ENCODE peak calls at places on chromosomes 5 and 9, in four cellular contexts. C, K, W and V are unnamed samples.

GRCh38 chr9:132241840-132242620 is 80.2 kb downstream of the NTNG2 start:
- DNase-seq in C (no peak), K (no peak), W (no peak), V (peak)

GRCh38 chr9:101880846-101881245 is 142.4 kb upstream of the GRIN3A start:
- DNase-seq in C (no peak), K (no peak), W (no peak), V (no peak)

GRCh38 chr9:79788662-79789061 is 216.9 kb downstream of the TLE4 start:
- DNase-seq in C (no peak), K (no peak), W (no peak), V (no peak)

GRCh38 chr9:134210908-134211810 is 46.8 kb upstream of the RNU6ATAC start:
- DNase-seq in C (no peak), K (no peak), W (no peak), V (no peak)

GRCh38 chr5:91052977-91053732 is 330.0 kb downstream of the ARRDC3 start:
- DNase-seq in C (no peak), K (no peak), W (no peak), V (no peak)

GRCh38 chr9:5571629-5572232 is 57.2 kb upstream of the RIC1 start:
- DNase-seq in C (no peak), K (no peak), W (no peak), V (no peak)

GRCh38 chr5:71937906-71938698 is 169.2 kb upstream of the MAP1B start:
- DNase-seq in C (no peak), K (no peak), W (no peak), V (no peak)

GRCh38 chr9:134165357-134166315 is 1.3 kb upstream of the RNU6ATAC start:
- DNase-seq in C (peak), K (no peak), W (no peak), V (no peak)

GRCh38 chr5:77844408-77845272 is 68.5 kb upstream of the TBCA start:
- DNase-seq in C (no peak), K (no peak), W (no peak), V (no peak)

GRCh38 chr5:10421841-10422691 is 19.6 kb upstream of the ROPN1L start:
- DNase-seq in C (no peak), K (no peak), W (no peak), V (no peak)

DNA sequence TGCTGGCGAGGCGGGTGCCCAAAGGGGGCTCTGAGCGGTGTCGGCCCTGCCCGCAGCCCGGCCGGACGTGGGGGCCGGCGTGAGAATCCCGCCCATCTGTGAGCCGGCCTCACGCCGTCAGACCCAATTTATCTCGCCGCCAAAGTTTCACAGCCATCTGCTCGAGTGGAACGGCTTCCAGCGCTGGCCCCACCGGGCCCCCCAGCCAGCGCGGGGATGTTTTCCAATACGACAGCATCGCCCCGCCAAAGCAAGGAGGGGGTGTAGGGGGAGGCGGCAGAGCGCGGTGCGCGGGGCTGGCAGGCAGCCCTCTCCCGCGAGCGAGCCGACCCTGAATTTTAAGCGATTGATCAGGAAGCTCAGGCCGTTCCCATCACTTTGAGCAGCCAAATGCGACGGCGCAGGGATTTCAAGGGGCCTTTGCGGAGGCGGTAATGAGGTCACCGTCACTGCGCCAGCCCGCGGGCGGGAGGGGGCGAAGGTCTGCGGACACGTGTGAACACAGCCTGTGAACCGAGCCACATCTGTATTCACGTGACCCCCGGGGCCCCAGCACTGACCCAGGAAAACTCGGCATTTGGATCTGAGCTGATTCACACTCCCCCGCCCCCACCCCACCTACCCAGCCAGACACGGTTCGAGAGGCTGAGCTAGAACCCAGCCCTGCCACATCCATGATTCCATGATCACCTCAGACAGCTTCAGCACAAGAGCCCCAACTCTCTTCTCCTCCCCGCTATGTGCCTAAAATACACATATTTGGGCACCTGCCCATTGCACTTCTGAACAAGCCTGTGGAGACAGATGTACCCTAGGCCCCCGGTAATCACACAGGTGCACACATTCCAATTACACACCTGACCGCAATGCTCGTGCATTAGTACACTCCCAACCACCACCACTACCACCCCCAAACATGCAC is 47.8 kb upstream of the PSD2 start:
- DNase-seq in C (peak), K (peak), W (no peak), V (no peak)
- TF ChIP-seq ELF4 in C (no peak), K (no peak), W (no peak), V (no peak)

GRCh38 chr5:163585206-163585605 is 79.8 kb downstream of the MAT2B start:
- DNase-seq in C (no peak), K (no peak), W (no peak), V (no peak)
- TF ChIP-seq ELF4 in C (no peak), K (no peak), W (no peak), V (no peak)

DNA sequence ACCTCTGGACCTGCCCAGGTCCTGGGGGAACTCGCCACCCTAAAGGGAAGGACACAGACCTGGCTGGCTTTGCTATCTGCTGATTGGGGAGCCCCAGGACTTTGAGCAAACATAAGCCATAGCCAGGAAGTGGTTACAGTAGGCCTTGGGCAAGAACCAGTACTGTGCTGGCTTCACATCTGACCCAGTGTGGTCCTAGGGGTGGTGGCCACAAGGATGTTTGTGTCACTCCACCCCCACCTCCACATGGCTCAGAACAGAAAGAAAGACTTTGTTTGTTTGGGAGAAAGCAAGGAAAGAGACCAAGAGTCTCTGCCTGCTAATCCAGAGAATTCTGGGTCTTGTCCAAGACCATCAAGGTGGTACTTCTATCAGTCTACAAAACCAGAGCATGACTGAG is 334.2 kb downstream of the SPOCK1 start:
- DNase-seq in C (no peak), K (no peak), W (no peak), V (no peak)
- TF ChIP-seq ELF4 in C (no peak), K (no peak), W (no peak), V (no peak)

DNA sequence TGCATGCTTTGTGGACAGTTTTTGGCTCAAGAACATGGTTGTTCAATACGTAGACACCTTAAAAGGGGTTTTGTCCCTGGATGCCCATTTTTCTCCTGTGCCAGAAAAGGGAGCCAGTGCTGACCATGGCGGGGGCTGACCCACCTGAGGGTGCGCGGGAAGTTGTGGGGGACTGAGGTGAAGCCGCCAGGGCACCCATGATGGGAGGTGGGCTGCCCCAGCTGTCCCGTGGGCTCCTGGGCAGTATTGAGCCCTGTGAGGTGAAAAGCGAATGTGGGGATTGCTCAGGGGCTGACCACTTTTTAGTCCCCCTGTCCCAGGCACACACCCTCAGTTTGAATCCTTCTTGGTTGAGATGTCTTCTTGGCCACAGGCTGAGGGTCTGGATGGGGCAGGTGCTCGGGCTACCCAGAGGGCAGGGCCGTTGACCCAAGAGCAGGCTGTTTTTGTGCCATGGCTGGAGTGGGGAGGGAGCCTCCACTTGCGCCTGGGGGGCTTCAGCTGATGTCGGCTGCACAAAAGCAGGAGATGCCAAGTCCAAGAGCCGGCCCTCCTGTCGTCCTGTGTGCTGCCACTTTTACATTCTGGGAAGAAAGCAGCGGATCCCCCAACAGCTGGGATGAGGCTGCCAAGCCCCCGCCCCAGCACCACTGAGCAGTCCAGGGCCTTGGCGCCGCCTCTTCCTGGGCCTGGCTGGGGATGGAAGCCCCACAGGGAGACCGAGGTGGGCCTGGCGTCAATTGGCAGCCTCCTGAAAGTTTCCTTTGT is 120.1 kb downstream of the WNK2 start:
- DNase-seq in C (no peak), K (peak), W (no peak), V (no peak)
- TF ChIP-seq ELF4 in C (no peak), K (no peak), W (no peak), V (no peak)

GRCh38 chr9:120564589-120564988 is 15.4 kb downstream of the CDK5RAP2 start:
- DNase-seq in C (no peak), K (no peak), W (no peak), V (no peak)

GRCh38 chr9:120563044-120563443 is 16.9 kb downstream of the CDK5RAP2 start:
- DNase-seq in C (peak), K (no peak), W (no peak), V (no peak)

GRCh38 chr9:120558454-120558853 is 21.5 kb downstream of the CDK5RAP2 start:
- DNase-seq in C (no peak), K (no peak), W (no peak), V (no peak)

GRCh38 chr9:120559546-120559945 is 20.4 kb downstream of the CDK5RAP2 start:
- DNase-seq in C (no peak), K (no peak), W (no peak), V (no peak)

DNA sequence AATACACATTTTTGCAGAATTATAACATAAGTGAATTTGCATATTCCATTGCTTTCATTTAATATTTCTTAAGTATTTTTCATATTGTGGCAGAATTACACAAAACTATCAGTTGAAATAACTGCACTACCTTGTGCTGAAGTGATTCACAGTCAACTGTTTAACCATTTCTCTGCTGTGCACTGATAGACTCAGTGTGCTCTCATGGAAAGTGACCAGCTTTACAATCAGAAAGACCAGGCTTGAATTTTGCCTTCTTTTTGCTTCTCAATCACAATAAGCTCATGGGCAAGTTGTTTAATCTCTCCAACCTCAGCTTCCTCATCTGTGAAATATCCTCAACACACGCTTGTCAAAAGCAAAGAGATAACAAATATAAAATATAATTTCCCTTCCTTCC is 18.3 kb downstream of the CDK5RAP2 start:
- DNase-seq in C (no peak), K (no peak), W (no peak), V (no peak)
- TF ChIP-seq ELF4 in C (no peak), K (no peak), W (no peak), V (no peak)

DNA sequence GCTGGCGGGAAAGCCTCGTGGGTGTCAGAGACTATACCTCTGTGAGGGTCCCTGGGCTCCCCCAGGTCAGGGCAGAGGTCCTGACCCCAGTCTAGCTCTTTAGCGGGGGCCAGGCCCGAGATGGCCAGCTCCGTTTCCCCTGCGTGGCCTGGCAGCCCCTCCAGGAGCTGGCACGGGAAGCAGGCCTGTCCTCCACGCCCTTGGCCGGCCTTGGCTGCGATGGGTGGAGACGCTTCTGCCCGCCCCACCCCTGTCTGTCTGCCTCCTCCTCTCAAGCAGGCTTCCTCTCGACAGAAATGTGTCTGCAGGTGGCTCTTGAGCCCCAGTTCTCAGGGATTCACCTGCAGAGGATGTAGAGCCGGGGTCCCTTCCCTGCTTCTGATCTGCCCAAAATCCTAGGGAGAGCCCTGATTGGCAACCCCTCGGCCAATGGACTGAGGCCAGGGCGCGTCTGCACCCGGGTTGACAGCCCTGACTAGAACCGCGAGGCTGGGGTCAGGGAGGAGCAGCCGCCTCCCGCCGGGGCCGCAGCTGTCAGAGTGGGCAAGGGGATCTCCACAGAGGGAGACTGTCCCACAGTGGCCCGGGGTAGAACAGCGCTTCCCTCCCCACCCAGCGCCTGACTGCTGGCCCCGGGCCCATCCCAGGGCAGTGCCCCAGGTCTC is 2.6 kb upstream of the GRIN1 start:
- DNase-seq in C (no peak), K (no peak), W (no peak), V (no peak)
- TF ChIP-seq ELF4 in C (no peak), K (no peak), W (no peak), V (no peak)

GRCh38 chr9:89592963-89593775 is 11.6 kb upstream of the GADD45G start:
- DNase-seq in C (no peak), K (peak), W (peak), V (no peak)
- TF ChIP-seq ELF4 in C (no peak), K (no peak), W (no peak), V (no peak)

DNA sequence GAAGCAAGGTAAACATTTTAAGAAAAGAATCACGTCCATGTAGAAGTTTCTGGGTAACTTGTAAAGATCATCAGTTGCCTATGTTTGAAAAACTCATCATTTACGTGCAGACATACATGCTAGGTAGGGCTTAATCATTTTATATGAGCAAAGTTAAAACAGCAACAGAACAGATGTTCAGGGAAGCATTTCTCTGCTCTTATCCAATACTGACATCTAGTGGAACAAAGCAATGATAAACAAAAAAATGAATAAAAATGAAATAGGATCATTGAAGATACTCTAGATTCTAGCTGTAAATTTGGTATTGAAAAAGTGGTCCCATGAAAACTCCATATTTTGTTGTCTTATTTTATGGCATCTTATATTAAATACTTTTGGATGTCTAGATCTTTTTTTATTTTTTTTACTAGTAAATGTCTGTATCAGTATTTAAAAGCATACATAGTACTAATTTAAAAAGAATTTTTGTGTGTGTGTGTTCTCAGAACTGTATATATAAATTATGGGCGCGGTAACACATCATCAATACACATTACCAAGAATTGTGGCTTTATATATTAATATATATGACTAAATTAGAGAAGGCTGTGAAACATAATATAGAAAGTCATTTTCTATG is 1050.2 kb downstream of the CDH12 start:
- DNase-seq in C (peak), K (no peak), W (peak), V (peak)
- TF ChIP-seq ELF4 in C (no peak), K (no peak), W (no peak), V (no peak)

GRCh38 chr9:35482071-35482470 is 7.8 kb upstream of the RUSC2 start:
- DNase-seq in C (no peak), K (no peak), W (no peak), V (no peak)

GRCh38 chr9:35481347-35481975 is 8.4 kb upstream of the RUSC2 start:
- DNase-seq in C (peak), K (peak), W (peak), V (peak)

GRCh38 chr9:35476596-35476995 is 13.3 kb upstream of the RUSC2 start:
- DNase-seq in C (no peak), K (no peak), W (no peak), V (no peak)

GRCh38 chr9:35484406-35484805 is 5.5 kb upstream of the RUSC2 start:
- DNase-seq in C (no peak), K (no peak), W (no peak), V (no peak)

DNA sequence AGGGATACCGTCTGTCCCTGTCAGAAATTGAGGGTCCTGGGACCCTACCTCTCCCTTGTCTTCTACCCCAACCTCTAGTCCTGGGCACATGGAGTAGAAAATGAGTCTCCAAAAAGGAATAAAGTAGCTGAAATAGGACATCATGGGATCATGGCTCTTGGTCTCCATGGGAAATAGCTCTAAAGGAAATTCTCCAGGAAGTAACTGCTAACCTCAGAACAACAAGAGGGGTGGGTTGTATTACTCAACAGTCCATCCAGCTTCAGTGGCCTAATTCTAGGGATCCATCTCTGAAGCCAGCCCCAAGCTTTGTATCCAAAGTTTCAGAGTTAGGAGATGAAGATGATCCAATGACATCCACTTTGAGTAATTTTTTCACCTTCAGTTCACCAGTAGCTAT is 11.0 kb upstream of the RUSC2 start:
- DNase-seq in C (no peak), K (no peak), W (no peak), V (no peak)
- TF ChIP-seq ELF4 in C (no peak), K (no peak), W (no peak), V (no peak)